ENCODE peak calls at places on chromosomes 4 and X, in six cellular contexts. V is tibial nerve, X is tibial artery, E is hepatocyte, N is A549, W is neural progenitor cell. H is an unnamed sample. For H3K9me3, the result is how much of the 10 kb centered on the place peaks cover.

GRCh38 chr4:155952546-155952945 is 1.1 kb downstream of the CTSO start:
- DNase-seq in N (no peak), E (no peak), X (no peak), W (no peak), V (no peak), H (no peak)

GRCh38 chrX:68146054-68146453 is 287.2 kb downstream of the OPHN1 start:
- DNase-seq in V (no peak), E (peak), X (no peak), W (peak), N (peak), H (no peak)

GRCh38 chr4:47746122-47746521 is 91.7 kb downstream of the CORIN start:
- DNase-seq in V (no peak), W (no peak), X (no peak), N (no peak), E (no peak), H (no peak)

GRCh38 chr4:148268835-148269234 is 173.4 kb downstream of the NR3C2 start:
- DNase-seq in V (no peak), X (no peak), E (no peak), W (no peak), N (no peak), H (no peak)

GRCh38 chr4:26227827-26228226 is 93.0 kb upstream of the RBPJ start:
- DNase-seq in X (no peak), E (peak), N (no peak), W (no peak), V (no peak), H (no peak)

GRCh38 chr4:128528793-128529553 is 241.4 kb upstream of the PGRMC2 start:
- DNase-seq in V (peak), E (peak), N (peak), X (peak), W (peak), H (no peak)

GRCh38 chrX:85203461-85203970 is 40.1 kb downstream of the SATL1 start:
- DNase-seq in E (no peak), N (no peak), W (no peak), V (no peak), X (no peak), H (no peak)

GRCh38 chr4:153747406-153747805 is 12.4 kb downstream of the RNF175 start:
- DNase-seq in W (no peak), X (no peak), V (no peak), N (no peak), E (no peak), H (no peak)

GRCh38 chrX:154411981-154412340 is 622 bp downstream of the TAFAZZIN start:
- DNase-seq in E (peak), N (peak), V (peak), W (peak), X (peak), H (no peak)

GRCh38 chrX:18885317-18886004 is 98.5 kb downstream of the PHKA2 start:
- DNase-seq in N (no peak), V (no peak), E (peak), X (no peak), W (no peak), H (no peak)

GRCh38 chr4:9804918-9805317 is 23.5 kb downstream of the DRD5 start:
- DNase-seq in N (no peak), X (no peak), W (no peak), V (no peak), E (no peak), H (no peak)

GRCh38 chr4:92969650-92970370 is 666.0 kb downstream of the GRID2 start:
- DNase-seq in N (peak), E (peak), W (no peak), V (no peak), X (no peak), H (no peak)

GRCh38 chrX:103718120-103718519 is 7.4 kb downstream of the TMEM31 start:
- DNase-seq in N (no peak), W (no peak), X (no peak), V (no peak), E (no peak), H (no peak)

GRCh38 chrX:134026732-134027311 is 41.4 kb upstream of the GPC3 start:
- DNase-seq in X (peak), N (peak), V (peak), E (peak), W (peak), H (no peak)

GRCh38 chr4:141845901-141846300 is 209.5 kb downstream of the IL15 start:
- DNase-seq in N (no peak), X (no peak), V (no peak), E (no peak), W (no peak), H (no peak)

GRCh38 chr4:33890841-33891240 is 2353.5 kb downstream of the ARAP2 start:
- DNase-seq in E (no peak), N (no peak), V (no peak), W (no peak), X (no peak), H (no peak)

GRCh38 chrX:103533428-103534216 is 14.3 kb upstream of the RAB40A start:
- DNase-seq in X (peak), E (peak), N (peak), W (peak), V (peak), H (peak)

GRCh38 chrX:15349046-15349445 is 13.7 kb upstream of the PIGA start:
- DNase-seq in E (peak), V (peak), N (peak), W (peak), X (no peak), H (no peak)

GRCh38 chr4:168528131-168528949 is 31.5 kb downstream of the PALLD start:
- DNase-seq in X (no peak), W (no peak), E (no peak), V (no peak), N (peak), H (no peak)

GRCh38 chr4:105147226-105148151 is 813 bp downstream of the TET2 start:
- DNase-seq in X (peak), E (peak), V (peak), W (peak), N (no peak), H (no peak)

GRCh38 chr4:59770865-59771264 is 1429.3 kb upstream of the ADGRL3 start:
- DNase-seq in E (no peak), X (no peak), V (no peak), W (no peak), N (no peak), H (no peak)

DNA sequence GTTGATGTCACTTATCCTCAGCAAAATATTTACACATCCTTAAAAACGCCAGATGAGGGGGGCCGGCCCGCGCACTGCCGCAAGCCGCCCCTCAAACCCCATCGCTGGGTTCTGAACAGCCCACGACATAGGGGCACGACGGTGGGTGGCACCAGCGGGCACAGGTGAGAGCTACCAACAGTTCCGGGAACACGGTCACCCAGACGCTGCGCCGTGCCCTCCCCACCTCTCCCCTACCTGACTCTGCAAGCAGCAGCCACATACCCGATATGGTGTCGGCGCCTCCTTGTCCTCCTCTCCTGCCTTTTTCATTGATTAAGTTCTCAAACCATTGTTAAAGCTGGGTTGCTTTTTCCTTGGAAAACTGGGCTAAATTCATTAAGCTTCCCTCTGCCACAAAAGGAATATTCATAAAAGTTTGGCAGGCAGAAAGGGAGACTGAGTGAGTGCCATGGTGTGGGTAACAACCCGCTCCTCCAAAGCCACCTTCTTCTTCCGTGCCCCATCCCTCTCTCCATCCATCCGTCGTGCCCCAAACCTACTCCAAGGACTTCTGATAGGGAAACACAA is 1.4 kb downstream of the RAI2 start:
- DNase-seq in V (no peak), E (peak), X (no peak), N (no peak), W (peak), H (no peak)
- H3K27ac ChIP-seq in V (peak), E (no peak), X (peak), N (no peak), W (no peak), H (peak)

GRCh38 chr4:108175966-108176365 is 7.2 kb upstream of the LEF1 start:
- DNase-seq in N (no peak), W (no peak), V (no peak), X (no peak), E (no peak), H (no peak)

GRCh38 chr4:108181704-108182103 is 13.0 kb upstream of the LEF1 start:
- DNase-seq in E (no peak), X (no peak), N (no peak), V (no peak), W (no peak), H (no peak)

GRCh38 chr4:108180513-108180912 is 11.8 kb upstream of the LEF1 start:
- DNase-seq in N (no peak), X (no peak), W (no peak), E (no peak), V (no peak), H (no peak)
- H3K9me3 ChIP-seq in N (under half), X (under half), W (under half), E (under half), V (under half), H (under half)

DNA sequence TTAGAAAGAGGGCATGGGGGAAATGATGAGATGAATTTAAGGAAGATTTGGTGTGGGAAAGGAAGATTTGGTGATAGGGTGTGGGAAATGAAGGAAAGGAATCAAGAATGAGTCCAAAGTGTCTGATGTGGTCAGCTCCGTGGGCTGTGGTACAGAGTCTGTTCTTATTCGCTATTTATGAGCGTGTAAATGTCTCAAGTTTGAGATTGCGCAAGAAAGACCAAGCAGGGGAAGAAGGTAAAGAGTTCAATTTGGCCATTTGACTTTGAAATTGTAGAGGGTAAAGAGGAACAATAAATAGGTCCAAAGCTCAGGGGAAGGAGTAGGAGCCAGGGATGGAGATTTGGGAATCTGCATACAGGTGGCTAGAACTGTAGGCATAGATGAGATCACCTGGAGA is 11.3 kb upstream of the SMS start:
- DNase-seq in X (no peak), W (no peak), E (no peak), N (no peak), V (no peak), H (no peak)
- H3K27ac ChIP-seq in X (no peak), W (no peak), E (no peak), N (no peak), V (no peak), H (no peak)

DNA sequence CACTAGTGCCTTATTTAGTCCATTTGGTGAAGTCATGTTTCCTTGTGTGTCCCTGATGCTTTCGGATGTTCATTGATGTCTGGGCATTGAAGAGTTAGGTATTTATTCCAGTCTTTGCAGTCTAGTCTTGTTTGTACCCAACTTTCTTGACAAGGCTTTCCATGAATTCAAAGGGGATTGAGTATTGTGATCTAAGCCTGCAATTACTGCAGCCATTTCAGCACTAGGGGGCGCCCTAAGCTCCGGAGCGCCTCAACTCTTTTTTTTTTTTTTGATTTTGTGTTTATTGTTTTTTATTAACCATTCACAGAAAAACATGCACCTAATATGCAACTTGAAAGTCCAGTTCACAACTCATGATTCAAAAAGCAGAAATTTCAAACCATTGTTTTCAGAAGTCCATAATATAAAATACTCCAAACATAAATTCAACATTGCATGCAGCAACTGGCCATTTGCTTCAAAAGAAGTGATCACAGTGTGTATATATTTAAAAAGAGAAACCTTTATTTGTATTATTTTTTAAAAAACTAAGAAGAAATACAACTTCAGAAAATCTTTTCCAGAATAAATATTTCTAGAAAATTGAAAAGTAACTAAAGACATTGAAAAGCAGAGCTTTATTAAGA is 59.2 kb downstream of the PTPN13 start:
- DNase-seq in W (no peak), E (no peak), V (no peak), X (no peak), N (no peak), H (no peak)
- H3K9me3 ChIP-seq in W (half or more), E (under half), V (under half), X (under half), N (under half), H (half or more)